ENCODE peak calls at places on chromosomes 5 and 9, in four cellular contexts. Z is colonic mucosa, S is LoVo, F is fibroblast of mammary gland. U is an unnamed sample.

GRCh38 chr9:130768265-130768664 is 66.8 kb upstream of the ABL1 start:
- DNase-seq in F (peak; percentile 19), S (no peak), Z (peak; percentile 70), U (peak; percentile 69)

GRCh38 chr5:171509467-171509866 is 90.0 kb downstream of the FGF18 start:
- DNase-seq in F (no peak), S (no peak), Z (no peak), U (no peak)

GRCh38 chr9:101354143-101354764 is 30.6 kb downstream of the BAAT start:
- DNase-seq in Z (peak; percentile 52), F (no peak), S (peak; percentile 65), U (no peak)

GRCh38 chr9:6566409-6567139 is 79.0 kb downstream of the GLDC start:
- DNase-seq in Z (no peak), S (peak; percentile 54), F (peak; percentile 99), U (peak; percentile 82)

GRCh38 chr5:170522211-170523128 is 18.6 kb downstream of the KCNIP1 start:
- DNase-seq in S (peak; percentile 60), Z (no peak), F (peak; percentile 18), U (no peak)

GRCh38 chr5:52878671-52879070 is 91.0 kb downstream of the ITGA1 start:
- DNase-seq in Z (no peak), F (peak; percentile 76), S (no peak), U (no peak)

GRCh38 chr5:13629218-13629617 is 315.3 kb downstream of the DNAH5 start:
- DNase-seq in S (no peak), F (no peak), Z (no peak), U (no peak)

GRCh38 chr9:110545705-110546104 is 33.8 kb downstream of the SVEP1 start:
- DNase-seq in Z (no peak), F (peak; percentile 68), S (no peak), U (no peak)

GRCh38 chr5:175573493-175574269 is 84.2 kb upstream of the HRH2 start:
- DNase-seq in Z (no peak), S (no peak), F (no peak), U (no peak)

GRCh38 chr5:57327934-57328333 is 154.1 kb downstream of the GPBP1 start:
- DNase-seq in Z (no peak), S (peak; percentile 87), F (peak; percentile 45), U (no peak)

U was measured in aorta.